ENCODE peak calls at places on chromosomes 6 and 20, in ten cellular contexts. V is neural crest cell, F is astrocyte of the spinal cord, K is brain microvascular endothelial cell, L is right atrium auricular region, A is endothelial cell, B is nephron progenitor cell, Y is Panc1, I is OCI-LY7, S is keratinocyte. T is an unnamed sample.

GRCh38 chr6:42197574-42198362 is 3.0 kb upstream of the GUCA1B start:
- DNase-seq in V (no peak), F (peak; percentile 51), K (peak; percentile 36), L (no peak), A (no peak), B (no peak), Y (no peak), I (no peak), S (no peak), T (peak; percentile 72)

GRCh38 chr20:58880441-58880840 is 27.9 kb downstream of the GNAS start:
- DNase-seq in V (no peak), F (no peak), K (no peak), L (no peak), A (no peak), B (no peak), Y (no peak), I (no peak), S (no peak), T (no peak)

GRCh38 chr20:62252342-62252966 is 14.1 kb downstream of the OSBPL2 start:
- DNase-seq in V (no peak), F (peak; percentile 12), K (no peak), L (no peak), A (no peak), B (no peak), Y (no peak), I (no peak), S (no peak), T (no peak)

GRCh38 chr20:48139262-48140041 is 354.2 kb upstream of the SULF2 start:
- DNase-seq in V (no peak), F (no peak), K (no peak), L (no peak), A (no peak), B (no peak), Y (no peak), I (no peak), S (peak; percentile 46), T (no peak)

GRCh38 chr20:6623989-6624388 is 143.5 kb upstream of the BMP2 start:
- DNase-seq in V (no peak), F (no peak), K (no peak), L (no peak), A (peak; percentile 7), B (peak; percentile 7), Y (no peak), I (no peak), S (no peak), T (no peak)

GRCh38 chr6:292506-293184 is 358 bp downstream of the DUSP22 start:
- DNase-seq in V (no peak), F (peak; percentile 54), K (no peak), L (peak; percentile 75), A (peak; percentile 45), B (peak; percentile 58), Y (no peak), I (peak; percentile 85), S (no peak), T (peak; percentile 29)

GRCh38 chr6:37784585-37784967 is 35.0 kb upstream of the ZFAND3 start:
- DNase-seq in V (no peak), F (no peak), K (no peak), L (no peak), A (no peak), B (no peak), Y (no peak), I (no peak), S (no peak), T (no peak)

GRCh38 chr6:1535295-1535694 is 74.4 kb upstream of the FOXC1 start:
- DNase-seq in V (no peak), F (no peak), K (peak; percentile 2), L (no peak), A (no peak), B (no peak), Y (no peak), I (no peak), S (no peak), T (no peak)

GRCh38 chr6:45791600-45792168 is 224.0 kb downstream of the CLIC5 start:
- DNase-seq in V (no peak), F (peak; percentile 63), K (peak; percentile 43), L (no peak), A (no peak), B (no peak), Y (no peak), I (no peak), S (no peak), T (peak; percentile 71)

GRCh38 chr20:11193241-11193640 is 519.4 kb upstream of the JAG1 start:
- DNase-seq in V (no peak), F (peak; percentile 17), K (no peak), L (no peak), A (no peak), B (no peak), Y (no peak), I (no peak), S (no peak), T (no peak)

GRCh38 chr6:27901801-27902200 is 10.4 kb downstream of the OR2B2 start:
- DNase-seq in V (no peak), F (no peak), K (no peak), L (no peak), A (no peak), B (no peak), Y (no peak), I (no peak), S (no peak), T (no peak)

GRCh38 chr20:24894488-24894887 is 54.6 kb upstream of the CST7 start:
- DNase-seq in V (no peak), F (no peak), K (no peak), L (peak; percentile 16), A (no peak), B (no peak), Y (no peak), I (no peak), S (no peak), T (no peak)

GRCh38 chr6:36178544-36178943 is 18.0 kb upstream of the BRPF3 start:
- DNase-seq in V (no peak), F (no peak), K (no peak), L (no peak), A (no peak), B (no peak), Y (no peak), I (no peak), S (no peak), T (no peak)

GRCh38 chr6:80872951-80873308 is 766.5 kb downstream of the BCKDHB start:
- DNase-seq in V (no peak), F (no peak), K (no peak), L (no peak), A (no peak), B (no peak), Y (no peak), I (no peak), S (no peak), T (no peak)

DNA sequence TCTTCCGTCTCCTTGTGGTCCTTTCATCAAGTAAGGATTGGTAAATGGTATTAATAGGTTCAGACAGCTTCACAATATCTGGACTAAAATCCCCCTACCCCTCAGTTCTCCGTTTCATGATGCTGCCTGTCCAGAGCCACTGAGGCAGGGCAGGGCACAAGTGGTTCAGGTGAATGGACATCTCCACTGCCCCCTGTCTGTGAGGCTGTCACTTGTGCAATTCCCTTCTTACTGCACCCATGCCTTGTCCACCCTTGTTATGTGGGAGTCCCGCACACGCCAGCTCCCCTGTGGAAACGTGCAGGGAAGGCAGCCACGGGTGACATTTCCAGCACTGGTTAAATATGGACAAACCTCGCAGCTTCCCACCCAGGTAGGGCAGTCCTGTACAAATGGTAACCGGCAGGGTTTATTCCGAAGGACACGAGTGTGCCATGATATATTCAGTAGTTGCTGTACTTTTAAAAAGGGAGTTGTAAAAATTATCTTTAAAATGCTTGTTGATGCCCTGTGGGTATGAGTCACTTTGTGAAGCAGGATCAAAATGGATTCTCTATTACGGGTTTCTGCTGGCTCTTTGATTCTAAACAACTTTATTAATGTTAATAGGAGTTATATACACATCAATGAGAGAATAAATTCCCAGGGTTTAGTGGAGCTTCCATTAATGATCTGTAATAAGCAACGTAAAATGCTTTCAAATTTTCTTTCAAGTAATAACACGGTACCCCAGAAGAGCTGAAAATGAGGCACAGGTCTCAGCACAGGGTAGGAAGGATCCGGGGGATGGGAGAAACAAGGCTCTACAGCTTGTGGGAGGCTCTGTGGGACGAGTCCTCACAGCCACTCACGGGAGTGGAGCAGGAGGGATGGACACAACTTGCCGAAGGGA is 73.4 kb downstream of the FYN start:
- DNase-seq in V (no peak), F (no peak), K (no peak), L (no peak), A (no peak), B (no peak), Y (no peak), I (no peak), S (no peak), T (no peak)
- TF ChIP-seq CTCF in V (peak; percentile 22), F (no peak), K (peak; percentile 46), L (peak; percentile 35), A (no peak), B (no peak), Y (peak; percentile 43), I (no peak), S (peak; percentile 48), T (peak; percentile 44)

GRCh38 chr6:73774311-73774766 is 78.3 kb downstream of the CD109 start:
- DNase-seq in V (no peak), F (peak; percentile 97), K (peak; percentile 99), L (no peak), A (no peak), B (no peak), Y (no peak), I (no peak), S (no peak), T (peak; percentile 93)
- TF ChIP-seq CTCF in V (no peak), F (no peak), K (no peak), L (peak; percentile 29), A (no peak), B (no peak), Y (no peak), I (no peak), S (no peak), T (no peak)

DNA sequence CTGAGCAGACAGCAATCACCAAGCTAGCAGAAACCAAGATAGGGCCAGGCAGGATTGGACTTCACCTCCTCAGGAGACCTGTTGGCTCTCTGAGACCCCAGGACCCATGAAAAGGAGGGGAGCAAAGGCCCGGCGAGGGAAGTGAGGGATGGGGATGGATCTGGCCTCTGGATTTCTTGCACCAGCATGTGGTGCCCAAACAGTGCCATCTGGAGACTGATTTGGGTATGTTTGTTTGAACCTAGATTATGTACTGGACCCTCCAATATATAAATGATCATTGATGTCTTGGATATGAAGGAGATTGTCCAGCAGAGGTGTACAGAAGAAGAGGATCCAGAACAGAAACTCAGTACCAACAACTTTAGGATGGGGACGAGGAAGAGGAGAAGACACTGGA is 83.4 kb upstream of the LY86 start:
- DNase-seq in V (no peak), F (no peak), K (no peak), L (no peak), A (no peak), B (no peak), Y (no peak), I (peak; percentile 13), S (no peak), T (no peak)
- TF ChIP-seq CTCF in V (no peak), F (no peak), K (no peak), L (no peak), A (no peak), B (no peak), Y (no peak), I (peak; percentile 66), S (peak; percentile 29), T (no peak)

DNA sequence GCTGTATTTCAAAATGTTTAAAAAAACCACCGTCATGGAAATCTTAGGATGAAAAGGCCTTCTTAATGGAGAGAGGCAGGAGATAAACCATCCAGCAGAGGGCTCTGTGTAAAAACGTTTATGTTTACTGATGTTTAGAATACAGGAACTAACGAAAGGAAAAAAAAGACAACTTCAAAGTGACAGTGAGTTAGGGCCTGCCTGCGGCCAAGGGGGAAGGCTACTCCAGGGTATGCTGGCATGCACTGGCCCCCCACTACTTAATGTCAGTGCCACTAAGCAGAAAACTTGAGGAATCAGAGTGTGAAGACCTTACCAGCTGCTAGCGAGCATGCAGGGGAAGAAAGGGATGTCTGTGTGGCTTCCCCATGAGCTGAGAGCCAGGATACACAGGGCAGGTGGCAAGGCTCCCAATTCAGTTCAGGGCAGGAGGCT is 47.7 kb downstream of the AKAP7 start:
- DNase-seq in V (no peak), F (peak; percentile 45), K (peak; percentile 22), L (no peak), A (peak; percentile 15), B (peak; percentile 13), Y (no peak), I (peak; percentile 82), S (no peak), T (peak; percentile 42)
- TF ChIP-seq CTCF in V (peak; percentile 69), F (peak; percentile 67), K (peak; percentile 64), L (peak; percentile 44), A (peak; percentile 42), B (peak; percentile 44), Y (peak; percentile 67), I (peak; percentile 94), S (no peak), T (peak; percentile 76)

T was measured in HFFc6.